ENCODE peak calls at places on chromosomes 1 and 21, in seven cellular contexts. One of them, this sample, is unnamed.

GRCh38 chr1:188489336-188490112 is 1660.8 kb downstream of the PLA2G4A start:
- DNase-seq in ACHN: peak
- DNase-seq in fibroblast of mammary gland: no peak
- DNase-seq in stimulated activated CD8-positive, alpha-beta memory T cell treated with anti-CD3 and anti-CD28 coated beads, Interleukin-15, amount 100 ng/mL, for 1 hour: no peak
- DNase-seq in left colon: no peak
- DNase-seq in AML-193: no peak
- DNase-seq in left cardiac atrium: no peak
- DNase-seq in this sample: no peak

GRCh38 chr21:16891821-16892220 is 621.0 kb upstream of the CXADR start:
- DNase-seq in left colon: no peak
- DNase-seq in fibroblast of mammary gland: peak
- DNase-seq in AML-193: no peak
- DNase-seq in stimulated activated CD8-positive, alpha-beta memory T cell treated with anti-CD3 and anti-CD28 coated beads, Interleukin-15, amount 100 ng/mL, for 1 hour: no peak
- DNase-seq in ACHN: no peak
- DNase-seq in left cardiac atrium: no peak
- DNase-seq in this sample: no peak

GRCh38 chr1:97920275-97920831 is 481 bp downstream of the DPYD start:
- DNase-seq in fibroblast of mammary gland: peak
- DNase-seq in AML-193: no peak
- DNase-seq in ACHN: peak
- DNase-seq in stimulated activated CD8-positive, alpha-beta memory T cell treated with anti-CD3 and anti-CD28 coated beads, Interleukin-15, amount 100 ng/mL, for 1 hour: no peak
- DNase-seq in left colon: no peak
- DNase-seq in left cardiac atrium: no peak
- DNase-seq in this sample: no peak

GRCh38 chr1:214966366-214966765 is 116.2 kb upstream of the KCNK2 start:
- DNase-seq in AML-193: no peak
- DNase-seq in fibroblast of mammary gland: peak
- DNase-seq in left cardiac atrium: no peak
- DNase-seq in ACHN: no peak
- DNase-seq in stimulated activated CD8-positive, alpha-beta memory T cell treated with anti-CD3 and anti-CD28 coated beads, Interleukin-15, amount 100 ng/mL, for 1 hour: no peak
- DNase-seq in left colon: no peak
- DNase-seq in this sample: no peak

GRCh38 chr1:183567584-183567983 is 22.7 kb downstream of the NCF2 start:
- DNase-seq in AML-193: peak
- DNase-seq in fibroblast of mammary gland: peak
- DNase-seq in stimulated activated CD8-positive, alpha-beta memory T cell treated with anti-CD3 and anti-CD28 coated beads, Interleukin-15, amount 100 ng/mL, for 1 hour: no peak
- DNase-seq in left cardiac atrium: peak
- DNase-seq in left colon: peak
- DNase-seq in ACHN: no peak
- DNase-seq in this sample: peak

GRCh38 chr1:75671708-75672107 is 52.8 kb upstream of the ACADM start:
- DNase-seq in stimulated activated CD8-positive, alpha-beta memory T cell treated with anti-CD3 and anti-CD28 coated beads, Interleukin-15, amount 100 ng/mL, for 1 hour: no peak
- DNase-seq in ACHN: no peak
- DNase-seq in fibroblast of mammary gland: no peak
- DNase-seq in left colon: no peak
- DNase-seq in AML-193: no peak
- DNase-seq in left cardiac atrium: no peak
- DNase-seq in this sample: no peak

GRCh38 chr1:174556392-174556791 is 108.6 kb downstream of the GPR52 start:
- DNase-seq in left colon: no peak
- DNase-seq in left cardiac atrium: no peak
- DNase-seq in ACHN: no peak
- DNase-seq in stimulated activated CD8-positive, alpha-beta memory T cell treated with anti-CD3 and anti-CD28 coated beads, Interleukin-15, amount 100 ng/mL, for 1 hour: no peak
- DNase-seq in fibroblast of mammary gland: peak
- DNase-seq in AML-193: no peak
- DNase-seq in this sample: no peak

GRCh38 chr21:28944296-28944695 is 48.4 kb downstream of the LTN1 start:
- DNase-seq in AML-193: no peak
- DNase-seq in stimulated activated CD8-positive, alpha-beta memory T cell treated with anti-CD3 and anti-CD28 coated beads, Interleukin-15, amount 100 ng/mL, for 1 hour: no peak
- DNase-seq in fibroblast of mammary gland: peak
- DNase-seq in left cardiac atrium: no peak
- DNase-seq in left colon: no peak
- DNase-seq in ACHN: no peak
- DNase-seq in this sample: no peak

GRCh38 chr1:108722292-108722691 is 9.6 kb downstream of the FNDC7 start:
- DNase-seq in left colon: no peak
- DNase-seq in ACHN: no peak
- DNase-seq in AML-193: no peak
- DNase-seq in left cardiac atrium: no peak
- DNase-seq in fibroblast of mammary gland: no peak
- DNase-seq in stimulated activated CD8-positive, alpha-beta memory T cell treated with anti-CD3 and anti-CD28 coated beads, Interleukin-15, amount 100 ng/mL, for 1 hour: no peak
- DNase-seq in this sample: no peak

GRCh38 chr1:178727014-178727895 is 2.2 kb downstream of the RALGPS2 start:
- DNase-seq in fibroblast of mammary gland: peak
- DNase-seq in AML-193: no peak
- DNase-seq in left colon: no peak
- DNase-seq in stimulated activated CD8-positive, alpha-beta memory T cell treated with anti-CD3 and anti-CD28 coated beads, Interleukin-15, amount 100 ng/mL, for 1 hour: no peak
- DNase-seq in left cardiac atrium: no peak
- DNase-seq in ACHN: peak
- DNase-seq in this sample: no peak

GRCh38 chr1:7278827-7279752 is 492.0 kb upstream of the VAMP3 start:
- DNase-seq in stimulated activated CD8-positive, alpha-beta memory T cell treated with anti-CD3 and anti-CD28 coated beads, Interleukin-15, amount 100 ng/mL, for 1 hour: no peak
- DNase-seq in ACHN: no peak
- DNase-seq in left cardiac atrium: no peak
- DNase-seq in AML-193: no peak
- DNase-seq in left colon: no peak
- DNase-seq in fibroblast of mammary gland: no peak
- DNase-seq in this sample: no peak

GRCh38 chr1:3577300-3577699 is 34.0 kb downstream of the MEGF6 start:
- DNase-seq in ACHN: no peak
- DNase-seq in AML-193: no peak
- DNase-seq in left colon: no peak
- DNase-seq in stimulated activated CD8-positive, alpha-beta memory T cell treated with anti-CD3 and anti-CD28 coated beads, Interleukin-15, amount 100 ng/mL, for 1 hour: no peak
- DNase-seq in fibroblast of mammary gland: no peak
- DNase-seq in left cardiac atrium: no peak
- DNase-seq in this sample: no peak

GRCh38 chr1:117606608-117607261 is 887 bp downstream of the TENT5C start:
- DNase-seq in AML-193: peak
- DNase-seq in stimulated activated CD8-positive, alpha-beta memory T cell treated with anti-CD3 and anti-CD28 coated beads, Interleukin-15, amount 100 ng/mL, for 1 hour: peak
- DNase-seq in ACHN: no peak
- DNase-seq in left cardiac atrium: peak
- DNase-seq in fibroblast of mammary gland: peak
- DNase-seq in left colon: peak
- DNase-seq in this sample: peak

GRCh38 chr1:29688477-29689365 is 452.4 kb downstream of the PTPRU start:
- DNase-seq in AML-193: no peak
- DNase-seq in ACHN: no peak
- DNase-seq in fibroblast of mammary gland: peak
- DNase-seq in left colon: no peak
- DNase-seq in left cardiac atrium: no peak
- DNase-seq in stimulated activated CD8-positive, alpha-beta memory T cell treated with anti-CD3 and anti-CD28 coated beads, Interleukin-15, amount 100 ng/mL, for 1 hour: no peak
- DNase-seq in this sample: peak

GRCh38 chr1:21240706-21241105 is 49.6 kb downstream of the ECE1 start:
- DNase-seq in AML-193: no peak
- DNase-seq in stimulated activated CD8-positive, alpha-beta memory T cell treated with anti-CD3 and anti-CD28 coated beads, Interleukin-15, amount 100 ng/mL, for 1 hour: no peak
- DNase-seq in fibroblast of mammary gland: no peak
- DNase-seq in ACHN: no peak
- DNase-seq in left cardiac atrium: no peak
- DNase-seq in left colon: no peak
- DNase-seq in this sample: no peak

GRCh38 chr1:2179283-2180013 is 15.1 kb downstream of the FAAP20 start:
- DNase-seq in ACHN: no peak
- DNase-seq in left colon: no peak
- DNase-seq in left cardiac atrium: no peak
- DNase-seq in fibroblast of mammary gland: no peak
- DNase-seq in stimulated activated CD8-positive, alpha-beta memory T cell treated with anti-CD3 and anti-CD28 coated beads, Interleukin-15, amount 100 ng/mL, for 1 hour: no peak
- DNase-seq in AML-193: no peak
- DNase-seq in this sample: no peak

GRCh38 chr1:204336642-204337041 is 23.1 kb downstream of the PLEKHA6 start:
- DNase-seq in left cardiac atrium: no peak
- DNase-seq in ACHN: no peak
- DNase-seq in AML-193: no peak
- DNase-seq in fibroblast of mammary gland: no peak
- DNase-seq in stimulated activated CD8-positive, alpha-beta memory T cell treated with anti-CD3 and anti-CD28 coated beads, Interleukin-15, amount 100 ng/mL, for 1 hour: no peak
- DNase-seq in left colon: no peak
- DNase-seq in this sample: no peak

GRCh38 chr1:243253211-243253926 is 1.7 kb downstream of the CEP170 start:
- DNase-seq in ACHN: peak
- DNase-seq in AML-193: no peak
- DNase-seq in left colon: no peak
- DNase-seq in stimulated activated CD8-positive, alpha-beta memory T cell treated with anti-CD3 and anti-CD28 coated beads, Interleukin-15, amount 100 ng/mL, for 1 hour: no peak
- DNase-seq in left cardiac atrium: no peak
- DNase-seq in fibroblast of mammary gland: no peak
- DNase-seq in this sample: no peak

GRCh38 chr1:211935448-211935970 is 99.8 kb downstream of the INTS7 start:
- DNase-seq in fibroblast of mammary gland: no peak
- DNase-seq in left cardiac atrium: no peak
- DNase-seq in ACHN: no peak
- DNase-seq in left colon: no peak
- DNase-seq in stimulated activated CD8-positive, alpha-beta memory T cell treated with anti-CD3 and anti-CD28 coated beads, Interleukin-15, amount 100 ng/mL, for 1 hour: no peak
- DNase-seq in AML-193: no peak
- DNase-seq in this sample: peak

GRCh38 chr1:244050835-244051444 is at the start of gene ZBTB18:
- DNase-seq in left cardiac atrium: no peak
- DNase-seq in stimulated activated CD8-positive, alpha-beta memory T cell treated with anti-CD3 and anti-CD28 coated beads, Interleukin-15, amount 100 ng/mL, for 1 hour: no peak
- DNase-seq in ACHN: peak
- DNase-seq in left colon: no peak
- DNase-seq in AML-193: no peak
- DNase-seq in fibroblast of mammary gland: peak
- DNase-seq in this sample: peak

GRCh38 chr1:109907190-109907774 is 3.4 kb upstream of the CSF1 start:
- DNase-seq in left colon: no peak
- DNase-seq in stimulated activated CD8-positive, alpha-beta memory T cell treated with anti-CD3 and anti-CD28 coated beads, Interleukin-15, amount 100 ng/mL, for 1 hour: no peak
- DNase-seq in ACHN: no peak
- DNase-seq in AML-193: no peak
- DNase-seq in left cardiac atrium: no peak
- DNase-seq in fibroblast of mammary gland: no peak
- DNase-seq in this sample: no peak

GRCh38 chr1:226149806-226150205 is 36.7 kb downstream of the ACBD3 start:
- DNase-seq in AML-193: no peak
- DNase-seq in stimulated activated CD8-positive, alpha-beta memory T cell treated with anti-CD3 and anti-CD28 coated beads, Interleukin-15, amount 100 ng/mL, for 1 hour: no peak
- DNase-seq in left colon: no peak
- DNase-seq in ACHN: peak
- DNase-seq in fibroblast of mammary gland: peak
- DNase-seq in left cardiac atrium: no peak
- DNase-seq in this sample: no peak

GRCh38 chr1:94411217-94411616 is 7.0 kb upstream of the ABCD3 start:
- DNase-seq in ACHN: no peak
- DNase-seq in left cardiac atrium: no peak
- DNase-seq in left colon: no peak
- DNase-seq in fibroblast of mammary gland: no peak
- DNase-seq in stimulated activated CD8-positive, alpha-beta memory T cell treated with anti-CD3 and anti-CD28 coated beads, Interleukin-15, amount 100 ng/mL, for 1 hour: no peak
- DNase-seq in AML-193: peak
- DNase-seq in this sample: no peak

GRCh38 chr1:55044617-55045397 is 5.5 kb downstream of the PCSK9 start:
- DNase-seq in AML-193: no peak
- DNase-seq in left colon: no peak
- DNase-seq in fibroblast of mammary gland: no peak
- DNase-seq in ACHN: no peak
- DNase-seq in left cardiac atrium: no peak
- DNase-seq in stimulated activated CD8-positive, alpha-beta memory T cell treated with anti-CD3 and anti-CD28 coated beads, Interleukin-15, amount 100 ng/mL, for 1 hour: no peak
- DNase-seq in this sample: no peak

GRCh38 chr1:3389093-3389833 is 65.2 kb upstream of the ARHGEF16 start:
- DNase-seq in ACHN: no peak
- DNase-seq in stimulated activated CD8-positive, alpha-beta memory T cell treated with anti-CD3 and anti-CD28 coated beads, Interleukin-15, amount 100 ng/mL, for 1 hour: no peak
- DNase-seq in left cardiac atrium: no peak
- DNase-seq in AML-193: no peak
- DNase-seq in left colon: no peak
- DNase-seq in fibroblast of mammary gland: no peak
- DNase-seq in this sample: no peak

GRCh38 chr21:46122241-46122671 is 24.3 kb downstream of the COL6A2 start:
- DNase-seq in left cardiac atrium: peak
- DNase-seq in ACHN: no peak
- DNase-seq in AML-193: no peak
- DNase-seq in fibroblast of mammary gland: peak
- DNase-seq in stimulated activated CD8-positive, alpha-beta memory T cell treated with anti-CD3 and anti-CD28 coated beads, Interleukin-15, amount 100 ng/mL, for 1 hour: no peak
- DNase-seq in left colon: peak
- DNase-seq in this sample: no peak

GRCh38 chr1:167057297-167057688 is 32.9 kb downstream of the GPA33 start:
- DNase-seq in left colon: no peak
- DNase-seq in stimulated activated CD8-positive, alpha-beta memory T cell treated with anti-CD3 and anti-CD28 coated beads, Interleukin-15, amount 100 ng/mL, for 1 hour: no peak
- DNase-seq in left cardiac atrium: no peak
- DNase-seq in fibroblast of mammary gland: peak
- DNase-seq in ACHN: peak
- DNase-seq in AML-193: peak
- DNase-seq in this sample: peak

GRCh38 chr1:213300433-213300832 is 249.4 kb downstream of the RPS6KC1 start:
- DNase-seq in stimulated activated CD8-positive, alpha-beta memory T cell treated with anti-CD3 and anti-CD28 coated beads, Interleukin-15, amount 100 ng/mL, for 1 hour: no peak
- DNase-seq in fibroblast of mammary gland: no peak
- DNase-seq in left colon: no peak
- DNase-seq in ACHN: no peak
- DNase-seq in left cardiac atrium: no peak
- DNase-seq in AML-193: no peak
- DNase-seq in this sample: no peak

GRCh38 chr1:12495725-12496124 is 122.3 kb downstream of the DHRS3 start:
- DNase-seq in AML-193: no peak
- DNase-seq in ACHN: no peak
- DNase-seq in stimulated activated CD8-positive, alpha-beta memory T cell treated with anti-CD3 and anti-CD28 coated beads, Interleukin-15, amount 100 ng/mL, for 1 hour: no peak
- DNase-seq in left colon: no peak
- DNase-seq in fibroblast of mammary gland: no peak
- DNase-seq in left cardiac atrium: no peak
- DNase-seq in this sample: no peak

GRCh38 chr1:16249838-16250241 is 12.9 kb upstream of the CPLANE2 start:
- DNase-seq in fibroblast of mammary gland: peak
- DNase-seq in ACHN: no peak
- DNase-seq in left colon: no peak
- DNase-seq in AML-193: no peak
- DNase-seq in left cardiac atrium: peak
- DNase-seq in stimulated activated CD8-positive, alpha-beta memory T cell treated with anti-CD3 and anti-CD28 coated beads, Interleukin-15, amount 100 ng/mL, for 1 hour: no peak
- DNase-seq in this sample: no peak

GRCh38 chr1:83900530-83900929 is 98.4 kb downstream of the TTLL7 start:
- DNase-seq in fibroblast of mammary gland: peak
- DNase-seq in stimulated activated CD8-positive, alpha-beta memory T cell treated with anti-CD3 and anti-CD28 coated beads, Interleukin-15, amount 100 ng/mL, for 1 hour: no peak
- DNase-seq in ACHN: no peak
- DNase-seq in left cardiac atrium: no peak
- DNase-seq in left colon: no peak
- DNase-seq in AML-193: no peak
- DNase-seq in this sample: no peak

GRCh38 chr1:4516596-4516995 is 137.8 kb upstream of the AJAP1 start:
- DNase-seq in ACHN: no peak
- DNase-seq in fibroblast of mammary gland: no peak
- DNase-seq in stimulated activated CD8-positive, alpha-beta memory T cell treated with anti-CD3 and anti-CD28 coated beads, Interleukin-15, amount 100 ng/mL, for 1 hour: no peak
- DNase-seq in left cardiac atrium: no peak
- DNase-seq in left colon: no peak
- DNase-seq in AML-193: no peak
- DNase-seq in this sample: no peak

GRCh38 chr21:34201441-34201838 is 128.1 kb downstream of the MRPS6 start:
- DNase-seq in left cardiac atrium: no peak
- DNase-seq in fibroblast of mammary gland: no peak
- DNase-seq in stimulated activated CD8-positive, alpha-beta memory T cell treated with anti-CD3 and anti-CD28 coated beads, Interleukin-15, amount 100 ng/mL, for 1 hour: no peak
- DNase-seq in AML-193: no peak
- DNase-seq in ACHN: no peak
- DNase-seq in left colon: no peak
- DNase-seq in this sample: no peak

This sample was measured in activated CD8-positive, alpha-beta T cell treated with anti-CD3 and anti-CD28 coated beads for 36 hours.